ENCODE peak calls at places on chromosomes 11 and 22, in four cellular contexts. F is ecto neural progenitor cell, J is ACHN, Q is astrocyte. Y is an unnamed sample.

GRCh38 chr11:77071671-77072605 is 5.2 kb downstream of the CAPN5 start:
- DNase-seq in F (no peak), J (peak; percentile 6), Q (no peak), Y (no peak)

GRCh38 chr11:1876361-1877063 is 15.2 kb downstream of the PRR33 start:
- DNase-seq in F (peak; percentile 73), J (peak; percentile 10), Q (no peak), Y (no peak)

GRCh38 chr11:119341222-119342022 is 739 bp upstream of the C1QTNF5 start:
- DNase-seq in F (no peak), J (no peak), Q (no peak), Y (no peak)

GRCh38 chr11:65116370-65117205 is 913 bp downstream of the ZNHIT2 start:
- DNase-seq in F (peak; percentile 47), J (peak; percentile 22), Q (peak; percentile 73), Y (no peak)

GRCh38 chr11:132126973-132127900 is 756.8 kb downstream of the NTM start:
- DNase-seq in F (no peak), J (peak; percentile 28), Q (peak; percentile 86), Y (no peak)

GRCh38 chr11:43834291-43834690 is 46.3 kb upstream of the ALKBH3 start:
- DNase-seq in F (no peak), J (no peak), Q (no peak), Y (no peak)

GRCh38 chr11:20488352-20488751 is 100.8 kb downstream of the PRMT3 start:
- DNase-seq in F (no peak), J (no peak), Q (peak; percentile 30), Y (peak; percentile 25)

GRCh38 chr22:27416553-27417427 is 384.8 kb downstream of the MN1 start:
- DNase-seq in F (no peak), J (peak; percentile 82), Q (peak; percentile 90), Y (peak; percentile 15)

GRCh38 chr11:88420165-88420781 is 82.7 kb upstream of the CTSC start:
- DNase-seq in F (no peak), J (no peak), Q (peak; percentile 48), Y (no peak)

GRCh38 chr11:114156131-114156581 is 96.6 kb downstream of the ZBTB16 start:
- DNase-seq in F (no peak), J (no peak), Q (no peak), Y (no peak)

GRCh38 chr11:36365937-36366336 is 69.8 kb downstream of the PRR5L start:
- DNase-seq in F (no peak), J (no peak), Q (no peak), Y (no peak)

GRCh38 chr11:9717040-9717357 is 53.1 kb downstream of the SWAP70 start:
- DNase-seq in F (no peak), J (no peak), Q (no peak), Y (no peak)

GRCh38 chr11:44133335-44133946 is 38.0 kb downstream of the EXT2 start:
- DNase-seq in F (no peak), J (peak; percentile 32), Q (peak; percentile 13), Y (peak; percentile 29)

GRCh38 chr11:116787786-116788486 is at the start of gene ZPR1:
- DNase-seq in F (peak; percentile 79), J (peak; percentile 59), Q (peak; percentile 65), Y (peak; percentile 70)

GRCh38 chr11:1473011-1473628 is 13.5 kb downstream of the MOB2 start:
- DNase-seq in F (no peak), J (no peak), Q (no peak), Y (no peak)

GRCh38 chr11:64489831-64490441 is 101.1 kb upstream of the SLC22A12 start:
- DNase-seq in F (peak; percentile 89), J (peak; percentile 44), Q (no peak), Y (peak; percentile 19)

GRCh38 chr22:22576244-22576988 is 17.4 kb upstream of the PRAME start:
- DNase-seq in F (peak; percentile 83), J (peak; percentile 63), Q (no peak), Y (peak; percentile 44)

GRCh38 chr11:11505701-11506100 is 116.1 kb downstream of the GALNT18 start:
- DNase-seq in F (no peak), J (no peak), Q (no peak), Y (no peak)

GRCh38 chr11:130425156-130425555 is 3.3 kb downstream of the ADAMTS8 start:
- DNase-seq in F (no peak), J (no peak), Q (no peak), Y (no peak)

GRCh38 chr11:44784784-44785183 is 58.0 kb downstream of the TSPAN18 start:
- DNase-seq in F (no peak), J (no peak), Q (no peak), Y (no peak)

GRCh38 chr11:62540804-62541671 is 5.6 kb downstream of the AHNAK start:
- DNase-seq in F (no peak), J (no peak), Q (no peak), Y (no peak)

GRCh38 chr11:44377914-44378321 is 68.0 kb upstream of the ALX4 start:
- DNase-seq in F (no peak), J (no peak), Q (no peak), Y (no peak)

GRCh38 chr11:33444835-33445594 is 187.8 kb downstream of the HIPK3 start:
- DNase-seq in F (no peak), J (no peak), Q (peak; percentile 40), Y (no peak)

GRCh38 chr11:117717485-117718314 is 79.3 kb downstream of the DSCAML1 start:
- DNase-seq in F (no peak), J (peak; percentile 21), Q (no peak), Y (no peak)

GRCh38 chr11:47446833-47447232 is 2.1 kb downstream of the RAPSN start:
- DNase-seq in F (no peak), J (no peak), Q (no peak), Y (no peak)

GRCh38 chr11:8321876-8322275 is 58.2 kb upstream of the LMO1 start:
- DNase-seq in F (no peak), J (no peak), Q (no peak), Y (no peak)

GRCh38 chr11:103877221-103877620 is 159.2 kb upstream of the DDI1 start:
- DNase-seq in F (no peak), J (no peak), Q (no peak), Y (no peak)

GRCh38 chr11:26065944-26066343 is 266.0 kb upstream of the ANO3 start:
- DNase-seq in F (no peak), J (no peak), Q (no peak), Y (no peak)

GRCh38 chr11:121039971-121040613 is 16.2 kb downstream of the TBCEL start:
- DNase-seq in F (no peak), J (no peak), Q (no peak), Y (no peak)

GRCh38 chr11:117647872-117648271 is 149.1 kb downstream of the DSCAML1 start:
- DNase-seq in F (no peak), J (no peak), Q (no peak), Y (no peak)

GRCh38 chr22:17086301-17086700 is 1.5 kb downstream of the IL17RA start:
- DNase-seq in F (no peak), J (no peak), Q (no peak), Y (no peak)

GRCh38 chr11:97398246-97398645 is 1008.4 kb downstream of the JRKL start:
- DNase-seq in F (no peak), J (no peak), Q (no peak), Y (no peak)